ENCODE peak calls at places on chromosomes 3 and 15, in five cellular contexts. P is H1, E is mesothelial cell of epicardium, W is upper lobe of right lung, O is HFF-Myc. Q is an unnamed sample.

GRCh38 chr3:127408684-127409420 is 121.0 kb upstream of the PRR20G start:
- DNase-seq in P (no peak), E (no peak), W (no peak), O (no peak), Q (peak)

GRCh38 chr15:38589502-38589901 is 24.9 kb upstream of the RASGRP1 start:
- DNase-seq in P (no peak), E (no peak), W (no peak), O (no peak), Q (no peak)

GRCh38 chr3:70387889-70388288 is 75.5 kb upstream of the MDFIC2 start:
- DNase-seq in P (no peak), E (no peak), W (no peak), O (no peak), Q (no peak)

GRCh38 chr3:127164615-127165014 is 28.3 kb upstream of the PRR23E start:
- DNase-seq in P (no peak), E (no peak), W (peak), O (no peak), Q (no peak)

GRCh38 chr3:151330899-151331298 is 1.6 kb upstream of the P2RY13 start:
- DNase-seq in P (no peak), E (no peak), W (no peak), O (no peak), Q (no peak)

GRCh38 chr15:69253156-69253555 is 45.6 kb upstream of the PAQR5 start:
- DNase-seq in P (no peak), E (no peak), W (no peak), O (peak), Q (no peak)

GRCh38 chr3:123993818-123994217 is 1.9 kb upstream of the ROPN1 start:
- DNase-seq in P (no peak), E (no peak), W (no peak), O (no peak), Q (no peak)

GRCh38 chr15:89321521-89322410 is 12.9 kb downstream of the POLG start:
- DNase-seq in P (no peak), E (no peak), W (no peak), O (no peak), Q (no peak)

GRCh38 chr15:69748131-69748530 is 295.5 kb downstream of the RPLP1 start:
- DNase-seq in P (no peak), E (no peak), W (no peak), O (no peak), Q (no peak)

GRCh38 chr15:82021992-82022391 is 23.8 kb downstream of the MEX3B start:
- DNase-seq in P (no peak), E (no peak), W (no peak), O (peak), Q (no peak)

GRCh38 chr3:149739396-149739795 is 12.9 kb downstream of the COMMD2 start:
- DNase-seq in P (no peak), E (no peak), W (no peak), O (no peak), Q (no peak)

GRCh38 chr15:96409231-96410138 is 79.0 kb downstream of the NR2F2 start:
- DNase-seq in P (no peak), E (no peak), W (no peak), O (no peak), Q (peak)

GRCh38 chr15:101161656-101162055 is 90.2 kb downstream of the CHSY1 start:
- DNase-seq in P (no peak), E (no peak), W (no peak), O (no peak), Q (no peak)

GRCh38 chr3:197428117-197428761 is 127.5 kb downstream of the BDH1 start:
- DNase-seq in P (no peak), E (no peak), W (peak), O (peak), Q (peak)

GRCh38 chr15:44798815-44799214 is 62.5 kb downstream of the TRIM69 start:
- DNase-seq in P (no peak), E (no peak), W (no peak), O (no peak), Q (no peak)

GRCh38 chr3:49689046-49689886 is at the start of the genes MST1 and RNF123:
- DNase-seq in P (peak), E (peak), W (peak), O (peak), Q (peak)
- TF ChIP-seq CTCF in P (peak), E (no peak), W (peak), O (peak), Q (peak)

GRCh38 chr15:26682765-26683164 is 90.1 kb downstream of the GABRB3 start:
- DNase-seq in P (no peak), E (no peak), W (no peak), O (no peak), Q (no peak)
- TF ChIP-seq CTCF in P (peak), E (no peak), W (no peak), O (no peak), Q (no peak)

GRCh38 chr3:133939496-133939835 is 43.8 kb upstream of the RAB6B start:
- DNase-seq in P (no peak), E (no peak), W (no peak), O (no peak), Q (no peak)

GRCh38 chr3:133943639-133944131 is 48.0 kb upstream of the RAB6B start:
- DNase-seq in P (no peak), E (no peak), W (peak), O (no peak), Q (no peak)

GRCh38 chr3:133942761-133943535 is 47.3 kb upstream of the RAB6B start:
- DNase-seq in P (no peak), E (no peak), W (no peak), O (no peak), Q (no peak)

GRCh38 chr3:133940536-133940935 is 44.9 kb upstream of the RAB6B start:
- DNase-seq in P (no peak), E (no peak), W (no peak), O (no peak), Q (no peak)

GRCh38 chr3:133941390-133941789 is 45.7 kb upstream of the RAB6B start:
- DNase-seq in P (no peak), E (no peak), W (no peak), O (no peak), Q (no peak)
- TF ChIP-seq CTCF in P (no peak), E (no peak), W (no peak), O (no peak), Q (no peak)

GRCh38 chr3:137110392-137110996 is 152.7 kb downstream of the IL20RB start:
- DNase-seq in P (no peak), E (no peak), W (no peak), O (peak), Q (no peak)
- TF ChIP-seq CTCF in P (peak), E (peak), W (peak), O (peak), Q (peak)

GRCh38 chr15:63351170-63351569 is 30.5 kb downstream of the CA12 start:
- DNase-seq in P (no peak), E (no peak), W (no peak), O (no peak), Q (no peak)
- TF ChIP-seq CTCF in P (no peak), E (no peak), W (no peak), O (no peak), Q (no peak)

DNA sequence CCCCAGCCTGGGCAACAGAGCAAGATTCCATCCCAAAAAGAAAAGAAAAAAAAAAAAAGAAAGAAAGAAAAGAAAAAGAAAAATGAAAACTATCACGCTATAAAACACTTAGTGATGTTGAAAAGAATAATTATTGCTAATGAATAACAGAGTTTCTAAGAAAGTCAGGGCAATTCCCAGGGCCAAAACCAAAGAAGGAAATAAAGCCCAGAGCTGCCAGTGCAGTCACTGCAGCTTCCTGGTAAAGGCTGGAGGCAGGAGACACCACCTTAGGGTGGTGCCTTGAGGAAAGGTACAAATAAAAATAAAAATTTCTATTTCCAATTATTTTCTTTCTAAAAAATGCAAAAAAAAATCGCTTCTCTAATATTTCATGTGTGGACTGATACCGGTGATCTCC is 19.7 kb upstream of the UACA start:
- DNase-seq in P (no peak), E (no peak), W (no peak), O (no peak), Q (no peak)
- TF ChIP-seq CTCF in P (no peak), E (no peak), W (no peak), O (no peak), Q (no peak)

GRCh38 chr3:82509106-82509842 is 747.8 kb upstream of the GBE1 start:
- DNase-seq in P (no peak), E (no peak), W (peak), O (no peak), Q (no peak)

GRCh38 chr3:82505079-82505756 is 743.8 kb upstream of the GBE1 start:
- DNase-seq in P (no peak), E (no peak), W (no peak), O (no peak), Q (no peak)

GRCh38 chr3:82506204-82506603 is 744.8 kb upstream of the GBE1 start:
- DNase-seq in P (no peak), E (no peak), W (peak), O (no peak), Q (no peak)

DNA sequence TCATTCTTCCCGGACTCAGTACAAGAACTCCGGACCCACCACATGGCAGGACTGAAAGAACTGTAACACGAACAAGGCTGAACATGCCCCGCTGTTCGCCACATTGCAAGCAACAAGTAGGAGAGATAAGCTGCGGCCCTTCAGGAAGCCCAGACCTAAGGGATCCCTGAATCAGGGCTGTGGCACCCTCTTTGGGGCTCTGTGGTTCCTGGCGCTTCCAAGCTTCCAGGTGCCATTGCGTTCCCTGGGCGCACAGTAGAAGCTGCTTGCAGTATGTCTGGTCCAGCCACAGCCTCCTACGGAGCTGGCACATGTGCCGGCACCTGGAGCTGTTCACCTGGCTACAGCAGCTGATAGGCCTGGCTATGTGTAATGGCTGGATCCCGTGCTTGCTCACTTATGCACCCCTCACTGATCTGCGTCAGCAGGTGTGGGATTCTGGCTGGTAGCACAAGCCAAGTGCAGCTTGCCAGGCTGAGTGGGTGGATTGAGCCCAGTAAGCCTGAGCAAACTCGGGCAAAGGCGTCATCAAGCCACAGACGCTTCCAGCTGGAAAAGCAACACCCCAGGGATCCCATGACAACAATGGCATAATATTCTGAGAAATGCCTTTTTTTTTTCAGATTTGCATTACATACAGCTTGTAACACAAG is 748.6 kb upstream of the GBE1 start:
- DNase-seq in P (no peak), E (no peak), W (peak), O (no peak), Q (no peak)
- TF ChIP-seq CTCF in P (no peak), E (no peak), W (no peak), O (no peak), Q (no peak)

DNA sequence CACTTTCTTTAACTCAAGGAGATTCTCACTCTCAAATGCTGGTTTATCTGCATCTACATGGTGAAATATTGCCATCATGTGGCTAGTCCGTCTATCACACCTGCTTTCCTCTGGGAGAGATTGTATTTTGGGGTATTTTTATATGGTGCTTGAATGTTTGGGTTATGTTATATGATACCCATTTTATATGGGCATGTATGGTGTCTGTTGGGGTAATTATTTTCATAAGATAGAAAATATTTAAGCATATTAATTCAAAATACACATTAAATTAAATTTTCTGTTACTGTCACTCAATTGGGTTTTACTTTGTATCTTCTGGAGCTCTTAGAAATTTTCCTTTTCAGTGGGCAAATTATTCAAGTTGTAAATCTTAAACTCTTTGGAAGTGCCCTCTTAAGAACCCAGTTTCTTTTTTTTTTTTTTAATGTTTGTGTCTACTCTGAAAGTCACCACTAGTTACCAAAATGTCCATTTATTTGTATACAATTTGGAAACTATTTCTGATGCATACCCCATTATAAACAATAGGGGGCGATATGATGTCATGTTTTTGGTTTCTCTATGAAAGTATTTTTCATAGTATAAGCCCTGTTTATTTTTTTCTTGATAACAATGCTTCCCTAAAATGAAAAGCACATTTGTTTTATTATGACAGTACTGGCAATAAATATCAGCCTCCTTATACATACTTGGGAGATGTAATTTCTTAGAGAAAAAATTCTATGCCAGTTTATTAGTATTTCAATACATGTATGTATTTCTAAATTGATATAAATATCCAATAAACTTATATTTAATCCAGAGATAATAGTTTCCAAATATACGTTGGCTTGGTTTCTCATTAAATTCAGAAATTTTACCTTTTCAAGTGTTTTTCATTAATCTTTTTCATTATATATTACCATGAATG is 36.1 kb upstream of the PLSCR5 start:
- DNase-seq in P (no peak), E (no peak), W (no peak), O (peak), Q (no peak)
- TF ChIP-seq CTCF in P (peak), E (peak), W (peak), O (peak), Q (peak)

Q was measured in glutamatergic neuron.